ENCODE peak calls at places on chromosomes 12 and 14, in seven cellular contexts. M is aorta; J is effector memory CD4-positive, alpha-beta T cell; S is pancreas; D is mesendoderm; A is A549; V is neuronal stem cell. Q is an unnamed sample. For H3K4me1, the result is how much of the 10 kb centered on the place peaks cover.

GRCh38 chr14:63212776-63213500 is 8.7 kb downstream of the RHOJ start:
- DNase-seq in M (no peak), J (no peak), S (no peak), D (no peak), A (no peak), V (no peak), Q (no peak)

GRCh38 chr12:20810487-20810886 is at the start of gene SLCO1B3:
- DNase-seq in M (no peak), J (no peak), S (no peak), D (no peak), A (no peak), V (no peak), Q (no peak)

GRCh38 chr12:49813131-49813530 is 15.1 kb downstream of the NCKAP5L start:
- DNase-seq in M (no peak), J (no peak), S (no peak), D (no peak), A (no peak), V (no peak), Q (no peak)

GRCh38 chr12:20272801-20273200 is 95.5 kb upstream of the PDE3A start:
- DNase-seq in M (no peak), J (no peak), S (no peak), D (no peak), A (no peak), V (no peak), Q (no peak)

GRCh38 chr14:75727124-75727523 is 66.1 kb downstream of the TTLL5 start:
- DNase-seq in M (no peak), J (no peak), S (no peak), D (no peak), A (no peak), V (no peak), Q (no peak)

GRCh38 chr12:123111498-123112165 is 39.3 kb downstream of the PITPNM2 start:
- DNase-seq in M (no peak), J (no peak), S (no peak), D (no peak), A (no peak), V (no peak), Q (no peak)

GRCh38 chr12:109715310-109716091 is 1.9 kb downstream of the FAM222A start:
- DNase-seq in M (no peak), J (peak), S (peak), D (no peak), A (no peak), V (no peak), Q (peak)

GRCh38 chr14:50733479-50733878 is 65.4 kb upstream of the SAV1 start:
- DNase-seq in M (no peak), J (no peak), S (no peak), D (no peak), A (no peak), V (no peak), Q (no peak)

GRCh38 chr12:118680361-118680963 is 300.9 kb upstream of the SRRM4 start:
- DNase-seq in M (no peak), J (no peak), S (no peak), D (peak), A (no peak), V (peak), Q (no peak)

GRCh38 chr12:76945867-76946266 is 67.0 kb upstream of the CSRP2 start:
- DNase-seq in M (no peak), J (no peak), S (no peak), D (no peak), A (no peak), V (no peak), Q (no peak)

GRCh38 chr12:65278576-65279386 is at the start of gene MSRB3:
- DNase-seq in M (peak), J (no peak), S (peak), D (peak), A (peak), V (peak), Q (peak)

GRCh38 chr12:132429932-132430643 is 59.9 kb upstream of the FBRSL1 start:
- DNase-seq in M (no peak), J (peak), S (peak), D (peak), A (peak), V (no peak), Q (peak)

GRCh38 chr12:77720258-77720657 is 110.4 kb upstream of the NAV3 start:
- DNase-seq in M (no peak), J (no peak), S (no peak), D (peak), A (no peak), V (no peak), Q (no peak)

GRCh38 chr12:130519-130918 is 64.0 kb downstream of the IQSEC3 start:
- DNase-seq in M (no peak), J (no peak), S (no peak), D (no peak), A (no peak), V (no peak), Q (peak)

GRCh38 chr12:105957058-105957457 is 181.7 kb downstream of the NUAK1 start:
- DNase-seq in M (no peak), J (no peak), S (no peak), D (no peak), A (no peak), V (no peak), Q (no peak)

GRCh38 chr12:73677520-73678291 is 859.9 kb upstream of the ATXN7L3B start:
- DNase-seq in M (no peak), J (no peak), S (no peak), D (peak), A (no peak), V (no peak), Q (no peak)

GRCh38 chr12:131894981-131895639 is 688 bp downstream of the ULK1 start:
- DNase-seq in M (peak), J (no peak), S (peak), D (no peak), A (no peak), V (no peak), Q (peak)

GRCh38 chr14:71322660-71323250 is 415.5 kb downstream of the PCNX1 start:
- DNase-seq in M (no peak), J (no peak), S (no peak), D (peak), A (no peak), V (no peak), Q (no peak)
- H3K4me3 ChIP-seq in M (no peak), J (no peak), S (peak), D (no peak), A (no peak), V (peak), Q (no peak)

GRCh38 chr14:101845496-101845895 is 84.0 kb downstream of the PPP2R5C start:
- DNase-seq in M (no peak), J (no peak), S (no peak), D (no peak), A (no peak), V (no peak), Q (no peak)
- H3K4me1 ChIP-seq in M (under half), J (under half), S (under half), D (under half), A (under half), V (under half), Q (under half)

DNA sequence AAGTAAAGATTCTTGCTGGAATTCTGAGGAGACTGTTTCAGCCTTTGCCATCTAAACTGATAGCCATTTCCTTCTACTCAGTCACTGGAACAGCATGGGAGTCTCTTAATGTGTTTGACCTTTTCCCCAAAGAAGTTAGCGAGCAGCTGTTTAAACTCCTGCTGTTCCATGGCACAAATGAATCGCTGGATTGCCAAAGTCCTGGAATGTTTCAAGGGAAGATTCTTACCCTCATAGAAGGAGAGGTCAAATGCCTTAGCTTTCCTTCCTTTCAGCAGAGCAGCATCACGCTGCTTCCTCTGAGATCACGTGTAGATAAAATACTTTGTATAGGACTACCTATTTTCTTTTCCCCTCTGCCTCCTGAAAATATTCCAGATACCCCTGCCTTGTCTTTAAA is 10.5 kb upstream of the NR2C1 start:
- DNase-seq in M (no peak), J (no peak), S (no peak), D (peak), A (no peak), V (peak), Q (no peak)
- H3K27ac ChIP-seq in M (no peak), J (no peak), S (peak), D (no peak), A (peak), V (peak), Q (peak)

GRCh38 chr14:22699801-22700564 is 55.8 kb upstream of the OR6J1 start:
- DNase-seq in M (no peak), J (no peak), S (no peak), D (peak), A (no peak), V (no peak), Q (no peak)
- H3K4me3 ChIP-seq in M (no peak), J (no peak), S (no peak), D (no peak), A (no peak), V (no peak), Q (no peak)

Q was measured in right cardiac atrium.